ENCODE peak calls at places on chromosomes 7 and 10, in ten cellular contexts. One of them, this sample, is unnamed.

GRCh38 chr10:69056129-69056528 is 31.8 kb upstream of the SRGN start:
- DNase-seq in gastrocnemius medialis: no peak
- DNase-seq in body of pancreas: peak
- DNase-seq in sigmoid colon: no peak
- DNase-seq in heart left ventricle: peak
- DNase-seq in esophagus squamous epithelium: no peak
- DNase-seq in A549: no peak
- DNase-seq in K562: peak
- DNase-seq in IMR-90: no peak
- DNase-seq in spleen: peak
- DNase-seq in this sample: no peak

GRCh38 chr10:132003286-132003924 is 21.7 kb upstream of the BNIP3 start:
- DNase-seq in gastrocnemius medialis: no peak
- DNase-seq in body of pancreas: no peak
- DNase-seq in sigmoid colon: peak
- DNase-seq in heart left ventricle: no peak
- DNase-seq in esophagus squamous epithelium: no peak
- DNase-seq in A549: no peak
- DNase-seq in K562: no peak
- DNase-seq in IMR-90: no peak
- DNase-seq in spleen: no peak
- DNase-seq in this sample: no peak

GRCh38 chr10:126373982-126374381 is 14.3 kb downstream of the ADAM12 start:
- DNase-seq in gastrocnemius medialis: no peak
- DNase-seq in body of pancreas: no peak
- DNase-seq in sigmoid colon: no peak
- DNase-seq in heart left ventricle: no peak
- DNase-seq in esophagus squamous epithelium: no peak
- DNase-seq in A549: no peak
- DNase-seq in K562: no peak
- DNase-seq in IMR-90: peak
- DNase-seq in spleen: no peak
- DNase-seq in this sample: no peak

GRCh38 chr7:28626629-28627262 is 214.4 kb downstream of the CREB5 start:
- DNase-seq in gastrocnemius medialis: no peak
- DNase-seq in body of pancreas: no peak
- DNase-seq in sigmoid colon: no peak
- DNase-seq in heart left ventricle: no peak
- DNase-seq in esophagus squamous epithelium: no peak
- DNase-seq in A549: peak
- DNase-seq in K562: peak
- DNase-seq in IMR-90: peak
- DNase-seq in spleen: no peak
- DNase-seq in this sample: peak

GRCh38 chr10:31321396-31321941 is 2.5 kb downstream of the ZEB1 start:
- DNase-seq in gastrocnemius medialis: peak
- DNase-seq in body of pancreas: no peak
- DNase-seq in sigmoid colon: no peak
- DNase-seq in heart left ventricle: no peak
- DNase-seq in esophagus squamous epithelium: no peak
- DNase-seq in A549: no peak
- DNase-seq in K562: no peak
- DNase-seq in IMR-90: peak
- DNase-seq in spleen: peak
- DNase-seq in this sample: no peak

GRCh38 chr10:650691-651615 is 38.5 kb downstream of the DIP2C start:
- DNase-seq in gastrocnemius medialis: no peak
- DNase-seq in body of pancreas: peak
- DNase-seq in sigmoid colon: peak
- DNase-seq in heart left ventricle: no peak
- DNase-seq in esophagus squamous epithelium: no peak
- DNase-seq in A549: no peak
- DNase-seq in K562: no peak
- DNase-seq in IMR-90: peak
- DNase-seq in spleen: no peak
- DNase-seq in this sample: no peak

GRCh38 chr7:13278020-13278419 is 590.6 kb downstream of the ARL4A start:
- DNase-seq in gastrocnemius medialis: no peak
- DNase-seq in body of pancreas: no peak
- DNase-seq in sigmoid colon: no peak
- DNase-seq in heart left ventricle: no peak
- DNase-seq in esophagus squamous epithelium: no peak
- DNase-seq in A549: no peak
- DNase-seq in K562: no peak
- DNase-seq in IMR-90: no peak
- DNase-seq in spleen: no peak
- DNase-seq in this sample: no peak

GRCh38 chr10:123135415-123136141 is at the start of gene HMX3:
- DNase-seq in gastrocnemius medialis: no peak
- DNase-seq in body of pancreas: no peak
- DNase-seq in sigmoid colon: no peak
- DNase-seq in heart left ventricle: no peak
- DNase-seq in esophagus squamous epithelium: no peak
- DNase-seq in A549: no peak
- DNase-seq in K562: peak
- DNase-seq in IMR-90: peak
- DNase-seq in spleen: no peak
- DNase-seq in this sample: no peak

GRCh38 chr7:124713086-124713485 is 52.5 kb downstream of the GPR37 start:
- DNase-seq in gastrocnemius medialis: no peak
- DNase-seq in body of pancreas: no peak
- DNase-seq in sigmoid colon: no peak
- DNase-seq in heart left ventricle: no peak
- DNase-seq in esophagus squamous epithelium: no peak
- DNase-seq in A549: no peak
- DNase-seq in K562: no peak
- DNase-seq in IMR-90: no peak
- DNase-seq in spleen: no peak
- DNase-seq in this sample: no peak

GRCh38 chr7:124720195-124720594 is 45.4 kb downstream of the GPR37 start:
- DNase-seq in gastrocnemius medialis: no peak
- DNase-seq in body of pancreas: no peak
- DNase-seq in sigmoid colon: no peak
- DNase-seq in heart left ventricle: no peak
- DNase-seq in esophagus squamous epithelium: no peak
- DNase-seq in A549: peak
- DNase-seq in K562: no peak
- DNase-seq in IMR-90: peak
- DNase-seq in spleen: no peak
- DNase-seq in this sample: peak

GRCh38 chr7:124712017-124712416 is 53.6 kb downstream of the GPR37 start:
- DNase-seq in gastrocnemius medialis: no peak
- DNase-seq in body of pancreas: no peak
- DNase-seq in sigmoid colon: no peak
- DNase-seq in heart left ventricle: no peak
- DNase-seq in esophagus squamous epithelium: no peak
- DNase-seq in A549: no peak
- DNase-seq in K562: no peak
- DNase-seq in IMR-90: no peak
- DNase-seq in spleen: no peak
- DNase-seq in this sample: no peak

GRCh38 chr7:124718032-124718766 is 47.4 kb downstream of the GPR37 start:
- DNase-seq in gastrocnemius medialis: no peak
- DNase-seq in body of pancreas: no peak
- DNase-seq in sigmoid colon: no peak
- DNase-seq in heart left ventricle: no peak
- DNase-seq in esophagus squamous epithelium: no peak
- DNase-seq in A549: peak
- DNase-seq in K562: no peak
- DNase-seq in IMR-90: peak
- DNase-seq in spleen: no peak
- DNase-seq in this sample: no peak

GRCh38 chr7:124716894-124717293 is 48.7 kb downstream of the GPR37 start:
- DNase-seq in gastrocnemius medialis: no peak
- DNase-seq in body of pancreas: no peak
- DNase-seq in sigmoid colon: no peak
- DNase-seq in heart left ventricle: no peak
- DNase-seq in esophagus squamous epithelium: no peak
- DNase-seq in A549: no peak
- DNase-seq in K562: no peak
- DNase-seq in IMR-90: no peak
- DNase-seq in spleen: no peak
- DNase-seq in this sample: no peak
- TF ChIP-seq POLR2A in gastrocnemius medialis: no peak
- TF ChIP-seq POLR2A in body of pancreas: no peak
- TF ChIP-seq POLR2A in sigmoid colon: no peak
- TF ChIP-seq POLR2A in heart left ventricle: no peak
- TF ChIP-seq POLR2A in esophagus squamous epithelium: no peak
- TF ChIP-seq POLR2A in A549: no peak
- TF ChIP-seq POLR2A in K562: no peak
- TF ChIP-seq POLR2A in IMR-90: no peak
- TF ChIP-seq POLR2A in spleen: no peak
- TF ChIP-seq POLR2A in this sample: no peak

DNA sequence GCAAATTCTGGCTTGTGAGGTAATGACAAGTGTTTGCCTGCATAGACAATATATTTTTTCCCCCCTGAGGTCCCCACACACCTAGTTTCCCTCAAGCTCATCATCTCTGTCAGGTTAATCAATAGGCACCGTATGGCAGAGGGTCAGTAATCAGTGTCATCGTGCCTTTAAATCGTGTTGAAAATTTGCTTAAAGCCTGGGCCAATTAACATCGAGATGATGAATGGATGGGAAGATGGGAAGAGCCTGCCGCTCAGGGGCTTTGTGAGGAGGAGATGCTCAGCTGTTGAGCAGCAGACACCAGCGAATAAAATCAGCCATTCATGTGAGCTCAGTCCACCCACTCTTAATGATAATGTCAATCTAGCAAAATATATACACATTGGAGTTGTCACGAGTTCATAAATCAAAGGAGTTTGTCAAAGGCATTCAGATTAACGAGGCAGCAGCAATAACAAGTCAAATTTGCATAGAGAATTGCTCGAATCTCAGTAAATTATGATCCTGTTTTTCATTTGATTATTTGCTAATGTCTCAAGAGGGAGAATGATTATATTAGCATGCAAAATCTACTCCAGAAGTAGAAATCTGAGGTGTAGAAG is 97.7 kb downstream of the BTRC start:
- DNase-seq in gastrocnemius medialis: no peak
- DNase-seq in body of pancreas: no peak
- DNase-seq in sigmoid colon: no peak
- DNase-seq in heart left ventricle: no peak
- DNase-seq in esophagus squamous epithelium: no peak
- DNase-seq in A549: no peak
- DNase-seq in K562: no peak
- DNase-seq in IMR-90: no peak
- DNase-seq in spleen: no peak
- DNase-seq in this sample: no peak
- TF ChIP-seq POLR2A in gastrocnemius medialis: no peak
- TF ChIP-seq POLR2A in body of pancreas: no peak
- TF ChIP-seq POLR2A in sigmoid colon: no peak
- TF ChIP-seq POLR2A in heart left ventricle: no peak
- TF ChIP-seq POLR2A in esophagus squamous epithelium: no peak
- TF ChIP-seq POLR2A in A549: no peak
- TF ChIP-seq POLR2A in K562: no peak
- TF ChIP-seq POLR2A in IMR-90: no peak
- TF ChIP-seq POLR2A in spleen: no peak
- TF ChIP-seq POLR2A in this sample: no peak

GRCh38 chr10:71578069-71578468 is 141.5 kb downstream of the C10orf105 start:
- DNase-seq in gastrocnemius medialis: no peak
- DNase-seq in body of pancreas: no peak
- DNase-seq in sigmoid colon: no peak
- DNase-seq in heart left ventricle: no peak
- DNase-seq in esophagus squamous epithelium: no peak
- DNase-seq in A549: no peak
- DNase-seq in K562: no peak
- DNase-seq in IMR-90: no peak
- DNase-seq in spleen: no peak
- DNase-seq in this sample: no peak

GRCh38 chr10:71581376-71581775 is 138.2 kb downstream of the C10orf105 start:
- DNase-seq in gastrocnemius medialis: no peak
- DNase-seq in body of pancreas: no peak
- DNase-seq in sigmoid colon: no peak
- DNase-seq in heart left ventricle: no peak
- DNase-seq in esophagus squamous epithelium: no peak
- DNase-seq in A549: no peak
- DNase-seq in K562: no peak
- DNase-seq in IMR-90: no peak
- DNase-seq in spleen: no peak
- DNase-seq in this sample: no peak

GRCh38 chr10:71580415-71580814 is 139.2 kb downstream of the C10orf105 start:
- DNase-seq in gastrocnemius medialis: no peak
- DNase-seq in body of pancreas: no peak
- DNase-seq in sigmoid colon: no peak
- DNase-seq in heart left ventricle: no peak
- DNase-seq in esophagus squamous epithelium: no peak
- DNase-seq in A549: no peak
- DNase-seq in K562: no peak
- DNase-seq in IMR-90: no peak
- DNase-seq in spleen: no peak
- DNase-seq in this sample: no peak

GRCh38 chr10:71580926-71581325 is 138.7 kb downstream of the C10orf105 start:
- DNase-seq in gastrocnemius medialis: no peak
- DNase-seq in body of pancreas: no peak
- DNase-seq in sigmoid colon: no peak
- DNase-seq in heart left ventricle: no peak
- DNase-seq in esophagus squamous epithelium: no peak
- DNase-seq in A549: no peak
- DNase-seq in K562: no peak
- DNase-seq in IMR-90: no peak
- DNase-seq in spleen: no peak
- DNase-seq in this sample: no peak

DNA sequence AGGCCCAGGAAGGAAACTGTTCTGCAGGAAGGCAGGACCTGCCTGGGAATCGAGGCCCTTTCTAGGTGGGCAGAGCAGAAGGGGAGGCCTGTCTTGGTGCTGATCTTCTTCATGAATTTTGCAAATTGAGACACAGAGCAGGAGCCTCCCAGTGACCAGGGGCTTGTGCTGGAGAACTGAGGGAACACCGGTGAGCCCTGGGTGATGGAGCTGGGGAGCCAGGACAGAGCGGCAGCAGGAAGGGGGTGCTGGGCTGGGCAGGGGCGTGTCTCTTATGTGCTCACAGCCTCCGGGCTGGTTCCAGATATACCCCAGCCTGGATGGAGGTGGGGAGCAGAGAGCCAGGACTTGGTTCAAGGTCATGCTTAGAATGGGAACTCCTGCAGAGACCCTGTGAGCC is 139.9 kb downstream of the C10orf105 start:
- DNase-seq in gastrocnemius medialis: no peak
- DNase-seq in body of pancreas: no peak
- DNase-seq in sigmoid colon: no peak
- DNase-seq in heart left ventricle: no peak
- DNase-seq in esophagus squamous epithelium: no peak
- DNase-seq in A549: no peak
- DNase-seq in K562: no peak
- DNase-seq in IMR-90: no peak
- DNase-seq in spleen: no peak
- DNase-seq in this sample: no peak
- TF ChIP-seq POLR2A in gastrocnemius medialis: no peak
- TF ChIP-seq POLR2A in body of pancreas: no peak
- TF ChIP-seq POLR2A in sigmoid colon: no peak
- TF ChIP-seq POLR2A in heart left ventricle: no peak
- TF ChIP-seq POLR2A in esophagus squamous epithelium: no peak
- TF ChIP-seq POLR2A in A549: no peak
- TF ChIP-seq POLR2A in K562: no peak
- TF ChIP-seq POLR2A in IMR-90: no peak
- TF ChIP-seq POLR2A in spleen: no peak
- TF ChIP-seq POLR2A in this sample: no peak

DNA sequence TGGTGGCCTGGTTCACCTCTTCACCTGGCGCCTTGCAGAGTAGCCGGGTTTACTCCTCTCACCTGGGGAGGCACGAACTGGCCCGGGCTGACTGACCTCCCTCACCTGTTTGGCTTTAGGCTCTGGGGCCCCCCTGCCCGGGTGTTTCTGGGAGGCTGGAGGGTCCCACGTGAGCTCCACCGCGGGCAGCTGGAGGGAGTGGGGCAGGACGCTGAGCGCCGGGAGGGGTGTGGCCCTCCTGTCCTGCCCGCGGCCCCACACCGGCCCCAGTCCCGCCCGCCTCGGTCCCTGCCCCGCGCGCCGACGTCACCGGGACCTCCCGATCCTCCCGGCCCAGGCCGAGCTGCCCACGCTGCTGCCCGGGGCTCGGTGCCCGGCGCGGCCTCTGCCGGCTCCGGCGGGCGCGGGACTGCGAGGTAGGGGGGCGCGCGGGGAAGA is at the start of gene AMZ1:
- DNase-seq in gastrocnemius medialis: no peak
- DNase-seq in body of pancreas: no peak
- DNase-seq in sigmoid colon: no peak
- DNase-seq in heart left ventricle: no peak
- DNase-seq in esophagus squamous epithelium: no peak
- DNase-seq in A549: no peak
- DNase-seq in K562: no peak
- DNase-seq in IMR-90: no peak
- DNase-seq in spleen: peak
- DNase-seq in this sample: no peak
- TF ChIP-seq POLR2A in gastrocnemius medialis: no peak
- TF ChIP-seq POLR2A in body of pancreas: no peak
- TF ChIP-seq POLR2A in sigmoid colon: no peak
- TF ChIP-seq POLR2A in heart left ventricle: no peak
- TF ChIP-seq POLR2A in esophagus squamous epithelium: no peak
- TF ChIP-seq POLR2A in A549: no peak
- TF ChIP-seq POLR2A in K562: no peak
- TF ChIP-seq POLR2A in IMR-90: no peak
- TF ChIP-seq POLR2A in spleen: no peak
- TF ChIP-seq POLR2A in this sample: no peak

This sample was measured in H54.